ENCODE peak calls at places on chromosomes 3 and 15, in ten cellular contexts. L is astrocyte, V is cardiac muscle cell, T is left ventricle myocardium inferior, O is lower lobe of right lung, Y is colonic mucosa, J is PC-9, C is HL-60, F is tibial nerve, S is kidney. D is an unnamed sample.

GRCh38 chr3:151314132-151314531 is 2.5 kb downstream of the GPR87 start:
- DNase-seq in O (no peak), S (no peak), T (no peak), V (no peak), L (no peak), F (no peak), J (no peak), C (no peak), Y (no peak), D (no peak)

GRCh38 chr15:73139416-73140082 is 87.3 kb downstream of the NEO1 start:
- DNase-seq in O (no peak), V (peak), S (no peak), T (no peak), J (no peak), F (no peak), L (no peak), C (no peak), Y (no peak), D (no peak)

GRCh38 chr3:114519415-114519814 is 225.6 kb downstream of the TIGIT start:
- DNase-seq in S (no peak), C (no peak), F (no peak), O (peak), L (peak), V (peak), Y (no peak), J (peak), T (no peak), D (peak)

GRCh38 chr3:55988905-55989304 is 479.4 kb downstream of the ERC2 start:
- DNase-seq in T (no peak), F (no peak), L (no peak), S (no peak), V (no peak), J (no peak), C (no peak), Y (no peak), O (no peak), D (no peak)

GRCh38 chr15:58483316-58483715 is 51.5 kb downstream of the LIPC start:
- DNase-seq in F (no peak), T (no peak), C (no peak), J (no peak), S (no peak), L (no peak), V (no peak), Y (no peak), O (no peak), D (no peak)

GRCh38 chr3:71586810-71587242 is 3.3 kb upstream of the FOXP1 start:
- DNase-seq in S (no peak), V (no peak), C (no peak), Y (no peak), T (no peak), J (no peak), L (no peak), F (no peak), O (no peak), D (no peak)

GRCh38 chr15:96330450-96331140 is at the start of gene NR2F2:
- DNase-seq in V (peak), T (peak), L (peak), F (peak), O (peak), J (peak), S (peak), Y (peak), C (peak), D (peak)

GRCh38 chr3:14899993-14900618 is 47.3 kb upstream of the NR2C2 start:
- DNase-seq in F (no peak), V (no peak), J (no peak), O (no peak), Y (peak), S (no peak), L (no peak), T (no peak), C (no peak), D (no peak)

GRCh38 chr3:122078235-122078935 is 23.2 kb downstream of the CD86 start:
- DNase-seq in Y (no peak), J (no peak), T (no peak), O (no peak), L (no peak), C (no peak), S (no peak), F (no peak), V (no peak), D (no peak)
- H3K4me3 ChIP-seq in Y (no peak), J (no peak), T (no peak), O (no peak), L (no peak), C (no peak), S (no peak), F (no peak), V (no peak), D (no peak)

GRCh38 chr3:183517656-183518055 is 37.9 kb downstream of the KLHL6 start:
- DNase-seq in S (no peak), F (no peak), L (no peak), T (no peak), O (no peak), J (no peak), Y (no peak), V (no peak), C (no peak), D (no peak)

GRCh38 chr3:183514048-183514447 is 41.5 kb downstream of the KLHL6 start:
- DNase-seq in J (no peak), L (no peak), S (no peak), V (no peak), Y (no peak), F (no peak), C (no peak), O (no peak), T (no peak), D (no peak)

GRCh38 chr3:183513046-183513706 is 42.3 kb downstream of the KLHL6 start:
- DNase-seq in S (no peak), L (no peak), O (no peak), T (no peak), V (peak), F (no peak), J (no peak), Y (no peak), C (peak), D (no peak)

GRCh38 chr3:183515968-183516851 is 39.3 kb downstream of the KLHL6 start:
- DNase-seq in L (no peak), V (no peak), O (no peak), Y (no peak), T (no peak), F (no peak), C (no peak), S (no peak), J (no peak), D (no peak)

GRCh38 chr3:183518446-183519185 is 36.9 kb downstream of the KLHL6 start:
- DNase-seq in O (no peak), T (no peak), S (no peak), F (no peak), J (no peak), V (no peak), L (no peak), Y (no peak), C (no peak), D (no peak)
- H3K27ac ChIP-seq in O (no peak), T (no peak), S (no peak), F (no peak), J (no peak), V (no peak), L (no peak), Y (no peak), C (no peak), D (no peak)

DNA sequence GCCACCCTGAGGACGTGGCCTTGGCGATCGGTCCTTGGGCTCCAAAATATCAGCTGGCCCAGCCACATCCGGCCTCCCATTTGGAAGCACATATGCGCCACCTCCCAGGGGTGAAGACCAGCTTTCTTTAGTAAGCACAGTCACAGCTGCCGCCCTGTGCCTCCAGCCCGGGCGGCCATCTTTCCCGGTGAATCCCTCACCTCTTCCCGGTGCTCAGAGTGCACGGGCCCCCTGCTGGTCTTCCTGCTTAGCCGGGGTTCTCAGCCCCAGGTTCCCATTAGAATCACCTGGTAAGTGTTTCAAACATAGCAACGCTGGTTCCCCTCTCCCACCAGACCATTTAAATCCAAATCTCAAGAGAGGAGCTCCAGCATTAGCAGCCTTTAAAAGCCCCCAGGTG is 232.2 kb downstream of the VPS13C start:
- DNase-seq in V (no peak), Y (no peak), L (no peak), S (no peak), T (no peak), J (no peak), C (no peak), F (no peak), O (no peak), D (no peak)
- TF ChIP-seq CTCF in V (no peak), Y (no peak), L (no peak), S (no peak), T (no peak), J (peak), C (no peak), F (no peak), O (no peak), D (peak)

DNA sequence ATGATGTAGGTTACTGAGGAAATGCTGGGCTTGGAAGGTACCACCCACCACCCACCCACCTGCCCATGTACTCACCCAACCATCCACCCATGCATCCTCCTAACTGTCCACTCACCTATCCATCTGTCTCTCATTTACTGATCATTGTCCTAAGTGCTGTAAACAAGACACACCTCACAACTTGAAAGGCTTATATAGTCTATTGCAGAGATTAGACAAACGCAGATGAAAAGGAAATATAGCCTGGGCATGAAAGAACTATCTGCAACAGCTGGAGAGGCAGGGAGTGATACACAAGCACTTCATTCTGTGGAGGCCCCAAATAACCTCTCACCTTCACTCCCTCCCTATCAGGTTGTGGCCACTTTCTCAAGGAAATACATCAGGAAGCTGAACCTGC is 54.0 kb downstream of the DAPK2 start:
- DNase-seq in Y (no peak), L (no peak), T (no peak), S (no peak), C (no peak), J (no peak), V (no peak), O (no peak), F (no peak), D (no peak)
- H3K4me3 ChIP-seq in Y (no peak), L (no peak), T (no peak), S (no peak), C (no peak), J (no peak), V (no peak), O (no peak), F (no peak), D (no peak)

D was measured in brain microvascular endothelial cell.